ENCODE peak calls at places on chromosomes 13 and 19, in ten cellular contexts. W is activated CD8-positive, alpha-beta memory T cell treated with anti-CD3 and anti-CD28 coated beads for 1 hour; M is lower leg skin; C is occipital lobe; R is HepG2; B is PC-3; K is NCI-H1105; N is effector CD4-positive, alpha-beta T cell; S is LHCN-M2; H is LoVo. A is an unnamed sample.

GRCh38 chr19:39133431-39134270 is 8.1 kb downstream of the PAK4 start:
- DNase-seq in W (no peak), M (no peak), C (no peak), R (no peak), B (no peak), K (no peak), N (no peak), S (no peak), H (no peak), A (no peak)

GRCh38 chr19:1945899-1946298 is 4.9 kb downstream of the CSNK1G2 start:
- DNase-seq in W (no peak), M (no peak), C (no peak), R (peak; percentile 58), B (peak; percentile 61), K (no peak), N (no peak), S (no peak), H (peak; percentile 17), A (no peak)

GRCh38 chr19:50313812-50314536 is 15.2 kb downstream of the KCNC3 start:
- DNase-seq in W (no peak), M (no peak), C (no peak), R (no peak), B (peak; percentile 24), K (peak; percentile 49), N (no peak), S (no peak), H (no peak), A (no peak)

GRCh38 chr13:36163809-36164308 is 32.7 kb upstream of the DCLK1 start:
- DNase-seq in W (no peak), M (peak; percentile 44), C (no peak), R (no peak), B (peak; percentile 18), K (peak; percentile 83), N (no peak), S (peak; percentile 91), H (no peak), A (peak; percentile 15)

GRCh38 chr13:47250141-47250540 is 353.3 kb upstream of the HTR2A start:
- DNase-seq in W (no peak), M (peak; percentile 20), C (no peak), R (no peak), B (peak; percentile 71), K (no peak), N (no peak), S (no peak), H (no peak), A (no peak)

GRCh38 chr13:84037937-84038464 is 155.7 kb upstream of the SLITRK1 start:
- DNase-seq in W (no peak), M (no peak), C (no peak), R (no peak), B (no peak), K (no peak), N (no peak), S (peak; percentile 67), H (no peak), A (no peak)

GRCh38 chr19:49666120-49666444 is 349 bp downstream of the BCL2L12 start:
- DNase-seq in W (no peak), M (no peak), C (no peak), R (no peak), B (no peak), K (no peak), N (no peak), S (no peak), H (no peak), A (no peak)

GRCh38 chr19:5341448-5341820 is 822 bp upstream of the PTPRS start:
- DNase-seq in W (no peak), M (no peak), C (no peak), R (no peak), B (no peak), K (no peak), N (no peak), S (no peak), H (no peak), A (no peak)

GRCh38 chr13:75308222-75308621 is 173.7 kb downstream of the TBC1D4 start:
- DNase-seq in W (no peak), M (no peak), C (no peak), R (no peak), B (no peak), K (no peak), N (no peak), S (no peak), H (no peak), A (no peak)

GRCh38 chr19:11496391-11497163 is 9.1 kb downstream of the ZNF653 start:
- DNase-seq in W (peak; percentile 23), M (no peak), C (peak; percentile 22), R (peak; percentile 62), B (peak; percentile 84), K (no peak), N (peak; percentile 54), S (peak; percentile 78), H (peak; percentile 47), A (peak; percentile 80)

GRCh38 chr13:77285098-77285497 is 41.8 kb downstream of the MYCBP2 start:
- DNase-seq in W (no peak), M (no peak), C (no peak), R (no peak), B (no peak), K (no peak), N (no peak), S (no peak), H (no peak), A (no peak)

GRCh38 chr19:3178973-3179738 is 587 bp downstream of the S1PR4 start:
- DNase-seq in W (no peak), M (no peak), C (no peak), R (no peak), B (no peak), K (no peak), N (no peak), S (no peak), H (no peak), A (no peak)

GRCh38 chr13:27658569-27658968 is 36.9 kb downstream of the POLR1D start:
- DNase-seq in W (no peak), M (no peak), C (no peak), R (no peak), B (peak; percentile 57), K (no peak), N (no peak), S (peak; percentile 49), H (no peak), A (no peak)

GRCh38 chr19:55166530-55167268 is at the start of gene DNAAF3:
- DNase-seq in W (no peak), M (peak; percentile 89), C (peak; percentile 83), R (peak; percentile 97), B (peak; percentile 99), K (peak; percentile 98), N (peak; percentile 30), S (peak; percentile 97), H (peak; percentile 97), A (peak; percentile 98)

A was measured in HFFc6.